ENCODE peak calls at places on chromosomes 6 and 20, in six cellular contexts. One of them, this sample, is unnamed. For H3K4me1, the result is how much of the 10 kb centered on the place peaks cover.

GRCh38 chr6:36266913-36267644 is 2.8 kb upstream of the PNPLA1 start:
- DNase-seq in Peyer's patch: no peak
- DNase-seq in breast epithelium: no peak
- DNase-seq in SJSA1: no peak
- DNase-seq in astrocyte: no peak
- DNase-seq in aorta: no peak
- DNase-seq in this sample: no peak

GRCh38 chr6:147384029-147384428 is 124.5 kb upstream of the SAMD5 start:
- DNase-seq in SJSA1: no peak
- DNase-seq in aorta: no peak
- DNase-seq in Peyer's patch: no peak
- DNase-seq in breast epithelium: no peak
- DNase-seq in astrocyte: no peak
- DNase-seq in this sample: no peak

GRCh38 chr6:170463101-170463721 is 89.9 kb downstream of the PSMB1 start:
- DNase-seq in astrocyte: no peak
- DNase-seq in breast epithelium: no peak
- DNase-seq in SJSA1: no peak
- DNase-seq in aorta: no peak
- DNase-seq in Peyer's patch: no peak
- DNase-seq in this sample: no peak

GRCh38 chr6:32799168-32799567 is 17.6 kb downstream of the HLA-DOB start:
- DNase-seq in Peyer's patch: no peak
- DNase-seq in aorta: no peak
- DNase-seq in SJSA1: no peak
- DNase-seq in astrocyte: no peak
- DNase-seq in breast epithelium: no peak
- DNase-seq in this sample: no peak

GRCh38 chr6:30091577-30092381 is 16.2 kb upstream of the RNF39 start:
- DNase-seq in breast epithelium: peak
- DNase-seq in aorta: peak
- DNase-seq in SJSA1: no peak
- DNase-seq in Peyer's patch: peak
- DNase-seq in astrocyte: peak
- DNase-seq in this sample: no peak

GRCh38 chr6:156790711-156791110 is 13.5 kb downstream of the ARID1B start:
- DNase-seq in SJSA1: no peak
- DNase-seq in aorta: no peak
- DNase-seq in Peyer's patch: no peak
- DNase-seq in breast epithelium: no peak
- DNase-seq in astrocyte: no peak
- DNase-seq in this sample: no peak

GRCh38 chr6:158047120-158047518 is 65.5 kb downstream of the SYNJ2 start:
- DNase-seq in breast epithelium: no peak
- DNase-seq in astrocyte: peak
- DNase-seq in aorta: peak
- DNase-seq in Peyer's patch: peak
- DNase-seq in SJSA1: no peak
- DNase-seq in this sample: no peak

GRCh38 chr6:21402368-21402767 is 191.2 kb upstream of the SOX4 start:
- DNase-seq in breast epithelium: peak
- DNase-seq in SJSA1: no peak
- DNase-seq in Peyer's patch: no peak
- DNase-seq in aorta: no peak
- DNase-seq in astrocyte: peak
- DNase-seq in this sample: no peak

GRCh38 chr6:61809004-61809595 is 476.9 kb downstream of the KHDRBS2 start:
- DNase-seq in Peyer's patch: no peak
- DNase-seq in aorta: no peak
- DNase-seq in astrocyte: no peak
- DNase-seq in breast epithelium: no peak
- DNase-seq in SJSA1: no peak
- DNase-seq in this sample: no peak

GRCh38 chr20:11035211-11035610 is 361.4 kb upstream of the JAG1 start:
- DNase-seq in Peyer's patch: no peak
- DNase-seq in SJSA1: no peak
- DNase-seq in breast epithelium: no peak
- DNase-seq in aorta: peak
- DNase-seq in astrocyte: peak
- DNase-seq in this sample: no peak

GRCh38 chr20:57620999-57621398 is 773 bp upstream of the ZBP1 start:
- DNase-seq in aorta: peak
- DNase-seq in SJSA1: no peak
- DNase-seq in astrocyte: no peak
- DNase-seq in Peyer's patch: peak
- DNase-seq in breast epithelium: no peak
- DNase-seq in this sample: no peak

GRCh38 chr6:168793649-168794048 is 352.7 kb downstream of the SMOC2 start:
- DNase-seq in SJSA1: no peak
- DNase-seq in breast epithelium: no peak
- DNase-seq in Peyer's patch: no peak
- DNase-seq in astrocyte: no peak
- DNase-seq in aorta: no peak
- DNase-seq in this sample: no peak

GRCh38 chr20:59010995-59011873 is 4.2 kb upstream of the CTSZ start:
- DNase-seq in Peyer's patch: peak
- DNase-seq in astrocyte: peak
- DNase-seq in SJSA1: peak
- DNase-seq in breast epithelium: peak
- DNase-seq in aorta: peak
- DNase-seq in this sample: no peak

GRCh38 chr6:142045380-142046270 is 87.1 kb upstream of the GJE1 start:
- DNase-seq in aorta: no peak
- DNase-seq in Peyer's patch: no peak
- DNase-seq in astrocyte: no peak
- DNase-seq in breast epithelium: no peak
- DNase-seq in SJSA1: no peak
- DNase-seq in this sample: no peak

GRCh38 chr6:56756791-56757582 is 114.3 kb upstream of the DST start:
- DNase-seq in Peyer's patch: no peak
- DNase-seq in aorta: no peak
- DNase-seq in astrocyte: no peak
- DNase-seq in SJSA1: peak
- DNase-seq in breast epithelium: no peak
- DNase-seq in this sample: no peak

GRCh38 chr6:56840467-56841371 is 114.2 kb upstream of the BEND6 start:
- DNase-seq in SJSA1: peak
- DNase-seq in aorta: no peak
- DNase-seq in Peyer's patch: no peak
- DNase-seq in astrocyte: peak
- DNase-seq in breast epithelium: no peak
- DNase-seq in this sample: no peak

GRCh38 chr20:760751-761417 is 7.4 kb downstream of the SLC52A3 start:
- DNase-seq in breast epithelium: no peak
- DNase-seq in aorta: peak
- DNase-seq in SJSA1: no peak
- DNase-seq in Peyer's patch: no peak
- DNase-seq in astrocyte: no peak
- DNase-seq in this sample: peak

GRCh38 chr20:56343861-56344381 is 14.9 kb upstream of the FAM210B start:
- DNase-seq in astrocyte: no peak
- DNase-seq in breast epithelium: no peak
- DNase-seq in SJSA1: no peak
- DNase-seq in aorta: no peak
- DNase-seq in Peyer's patch: no peak
- DNase-seq in this sample: peak

GRCh38 chr6:150830409-150831165 is 34.9 kb upstream of the MTHFD1L start:
- DNase-seq in astrocyte: peak
- DNase-seq in breast epithelium: no peak
- DNase-seq in aorta: no peak
- DNase-seq in Peyer's patch: no peak
- DNase-seq in SJSA1: no peak
- DNase-seq in this sample: no peak

GRCh38 chr6:26057899-26058298 is 29.3 kb upstream of the HFE start:
- DNase-seq in aorta: no peak
- DNase-seq in astrocyte: no peak
- DNase-seq in SJSA1: no peak
- DNase-seq in Peyer's patch: no peak
- DNase-seq in breast epithelium: no peak
- DNase-seq in this sample: no peak

GRCh38 chr6:169510871-169511270 is 191.0 kb downstream of the WDR27 start:
- DNase-seq in aorta: no peak
- DNase-seq in breast epithelium: no peak
- DNase-seq in astrocyte: no peak
- DNase-seq in SJSA1: no peak
- DNase-seq in Peyer's patch: no peak
- DNase-seq in this sample: no peak

GRCh38 chr20:20060234-20060998 is 8.1 kb downstream of the CFAP61 start:
- DNase-seq in Peyer's patch: no peak
- DNase-seq in breast epithelium: no peak
- DNase-seq in astrocyte: no peak
- DNase-seq in aorta: no peak
- DNase-seq in SJSA1: no peak
- DNase-seq in this sample: no peak

GRCh38 chr6:17907467-17908229 is 79.8 kb downstream of the KIF13A start:
- DNase-seq in Peyer's patch: peak
- DNase-seq in SJSA1: peak
- DNase-seq in astrocyte: peak
- DNase-seq in breast epithelium: peak
- DNase-seq in aorta: peak
- DNase-seq in this sample: no peak

GRCh38 chr6:112244428-112244827 is 9.9 kb downstream of the LAMA4 start:
- DNase-seq in SJSA1: no peak
- DNase-seq in Peyer's patch: no peak
- DNase-seq in aorta: no peak
- DNase-seq in breast epithelium: no peak
- DNase-seq in astrocyte: no peak
- DNase-seq in this sample: no peak

GRCh38 chr6:103675807-103676406 is 1183.8 kb downstream of the HACE1 start:
- DNase-seq in SJSA1: no peak
- DNase-seq in astrocyte: no peak
- DNase-seq in aorta: no peak
- DNase-seq in breast epithelium: no peak
- DNase-seq in Peyer's patch: no peak
- DNase-seq in this sample: no peak

GRCh38 chr20:44087051-44087856 is 99.7 kb downstream of the JPH2 start:
- DNase-seq in aorta: no peak
- DNase-seq in breast epithelium: peak
- DNase-seq in Peyer's patch: no peak
- DNase-seq in astrocyte: no peak
- DNase-seq in SJSA1: no peak
- DNase-seq in this sample: no peak

DNA sequence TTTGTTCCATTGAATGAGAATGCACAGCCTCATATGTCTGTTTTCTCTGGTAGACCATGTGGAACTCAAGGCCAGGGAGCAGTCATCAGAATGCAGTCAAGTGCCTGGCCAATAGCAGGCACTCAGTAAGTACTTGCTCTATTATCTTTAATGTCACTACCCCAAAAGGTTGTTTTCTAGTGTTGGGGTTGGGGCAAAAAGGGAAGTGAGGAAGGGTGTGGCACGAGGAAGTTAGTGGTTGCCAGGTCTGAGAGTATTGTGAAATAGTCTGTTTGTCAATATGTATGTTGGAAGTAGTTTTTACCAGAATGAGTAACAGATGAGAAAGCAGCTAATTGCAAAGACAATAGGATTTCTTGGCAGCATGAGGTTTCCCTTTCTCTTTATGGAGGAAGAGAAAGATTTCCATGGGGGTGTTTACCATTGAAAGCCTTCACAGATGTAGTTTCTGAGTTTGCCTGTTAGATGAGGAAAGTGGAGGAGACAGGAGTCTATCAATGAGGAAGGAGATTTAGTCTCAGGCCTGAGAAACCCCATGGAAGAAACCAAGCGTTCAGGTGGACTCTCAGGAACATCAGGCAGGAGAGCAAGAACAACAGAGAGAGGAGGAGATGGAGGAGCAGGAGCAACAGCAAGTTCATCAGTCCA is 59.6 kb upstream of the ARMH2 start:
- DNase-seq in astrocyte: no peak
- DNase-seq in aorta: no peak
- DNase-seq in Peyer's patch: peak
- DNase-seq in breast epithelium: no peak
- DNase-seq in SJSA1: no peak
- DNase-seq in this sample: no peak
- H3K4me1 ChIP-seq in astrocyte: under half
- H3K4me1 ChIP-seq in aorta: under half
- H3K4me1 ChIP-seq in Peyer's patch: under half
- H3K4me1 ChIP-seq in breast epithelium: under half
- H3K4me1 ChIP-seq in SJSA1: under half
- H3K4me1 ChIP-seq in this sample: under half

GRCh38 chr6:138227316-138227781 is 9.1 kb upstream of the PBOV1 start:
- DNase-seq in astrocyte: no peak
- DNase-seq in breast epithelium: peak
- DNase-seq in Peyer's patch: no peak
- DNase-seq in SJSA1: no peak
- DNase-seq in aorta: no peak
- DNase-seq in this sample: no peak
- H3K27ac ChIP-seq in astrocyte: no peak
- H3K27ac ChIP-seq in breast epithelium: peak
- H3K27ac ChIP-seq in Peyer's patch: peak
- H3K27ac ChIP-seq in SJSA1: no peak
- H3K27ac ChIP-seq in aorta: no peak
- H3K27ac ChIP-seq in this sample: no peak

GRCh38 chr6:140073456-140073855 is 699.0 kb upstream of the CITED2 start:
- DNase-seq in astrocyte: no peak
- DNase-seq in SJSA1: no peak
- DNase-seq in breast epithelium: no peak
- DNase-seq in Peyer's patch: no peak
- DNase-seq in aorta: no peak
- DNase-seq in this sample: no peak
- H3K4me1 ChIP-seq in astrocyte: under half
- H3K4me1 ChIP-seq in SJSA1: under half
- H3K4me1 ChIP-seq in breast epithelium: under half
- H3K4me1 ChIP-seq in Peyer's patch: under half
- H3K4me1 ChIP-seq in aorta: under half
- H3K4me1 ChIP-seq in this sample: under half

DNA sequence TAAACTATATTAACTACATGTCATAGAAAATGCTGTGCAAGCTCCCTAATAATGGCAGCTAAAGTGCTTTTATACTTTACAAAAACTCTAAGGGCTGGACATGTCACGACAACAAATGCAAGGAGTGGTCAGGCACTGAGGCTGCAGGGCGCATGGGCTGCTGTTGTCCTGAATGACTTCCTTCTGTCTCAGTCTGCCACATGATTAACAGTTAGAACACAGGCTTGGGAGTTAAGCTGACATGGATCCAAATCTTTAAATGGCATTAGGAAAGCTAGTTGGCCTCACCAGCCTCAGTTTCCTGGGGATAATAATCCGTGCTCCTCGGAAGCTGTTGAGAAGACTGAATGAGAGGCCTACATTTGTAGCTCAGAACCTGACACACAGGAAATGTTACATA is 57.4 kb downstream of the PREP start:
- DNase-seq in breast epithelium: no peak
- DNase-seq in SJSA1: no peak
- DNase-seq in Peyer's patch: no peak
- DNase-seq in aorta: no peak
- DNase-seq in astrocyte: no peak
- DNase-seq in this sample: no peak
- H3K27ac ChIP-seq in breast epithelium: peak
- H3K27ac ChIP-seq in SJSA1: no peak
- H3K27ac ChIP-seq in Peyer's patch: no peak
- H3K27ac ChIP-seq in aorta: no peak
- H3K27ac ChIP-seq in astrocyte: peak
- H3K27ac ChIP-seq in this sample: no peak

GRCh38 chr20:17969884-17970409 is 1.1 kb downstream of the MGME1 start:
- DNase-seq in astrocyte: no peak
- DNase-seq in SJSA1: peak
- DNase-seq in aorta: peak
- DNase-seq in breast epithelium: peak
- DNase-seq in Peyer's patch: peak
- DNase-seq in this sample: no peak
- H3K4me1 ChIP-seq in astrocyte: under half
- H3K4me1 ChIP-seq in SJSA1: under half
- H3K4me1 ChIP-seq in aorta: under half
- H3K4me1 ChIP-seq in breast epithelium: under half
- H3K4me1 ChIP-seq in Peyer's patch: under half
- H3K4me1 ChIP-seq in this sample: under half

GRCh38 chr6:164010446-164011071 is 596.0 kb downstream of the QKI start:
- DNase-seq in Peyer's patch: no peak
- DNase-seq in breast epithelium: no peak
- DNase-seq in SJSA1: no peak
- DNase-seq in astrocyte: peak
- DNase-seq in aorta: no peak
- DNase-seq in this sample: no peak
- H3K27ac ChIP-seq in Peyer's patch: no peak
- H3K27ac ChIP-seq in breast epithelium: no peak
- H3K27ac ChIP-seq in SJSA1: no peak
- H3K27ac ChIP-seq in astrocyte: no peak
- H3K27ac ChIP-seq in aorta: no peak
- H3K27ac ChIP-seq in this sample: no peak